ENCODE peak calls at places on chromosomes 11 and 22, in six cellular contexts. One of them, this sample, is unnamed.

GRCh38 chr11:124313131-124313530 is 618 bp downstream of the OR8D1 start:
- DNase-seq in cardiac fibroblast: no peak
- DNase-seq in cardiac septum: no peak
- DNase-seq in activated CD8-positive, alpha-beta T cell treated with anti-CD3 and anti-CD28 coated beads for 36 hours: no peak
- DNase-seq in activated naive CD8-positive, alpha-beta T cell treated with anti-CD3 and anti-CD28 coated beads, Interleukin-2, amount 50 U/mL, for 24 hours: no peak
- DNase-seq in head of caudate nucleus: no peak
- DNase-seq in this sample: no peak

GRCh38 chr11:32987851-32988250 is 27.8 kb upstream of the DEPDC7 start:
- DNase-seq in activated CD8-positive, alpha-beta T cell treated with anti-CD3 and anti-CD28 coated beads for 36 hours: no peak
- DNase-seq in activated naive CD8-positive, alpha-beta T cell treated with anti-CD3 and anti-CD28 coated beads, Interleukin-2, amount 50 U/mL, for 24 hours: no peak
- DNase-seq in head of caudate nucleus: no peak
- DNase-seq in cardiac fibroblast: no peak
- DNase-seq in cardiac septum: no peak
- DNase-seq in this sample: no peak

GRCh38 chr22:45757068-45757467 is 85.4 kb downstream of the ATXN10 start:
- DNase-seq in cardiac fibroblast: peak; percentile 69
- DNase-seq in activated CD8-positive, alpha-beta T cell treated with anti-CD3 and anti-CD28 coated beads for 36 hours: no peak
- DNase-seq in activated naive CD8-positive, alpha-beta T cell treated with anti-CD3 and anti-CD28 coated beads, Interleukin-2, amount 50 U/mL, for 24 hours: no peak
- DNase-seq in cardiac septum: no peak
- DNase-seq in head of caudate nucleus: peak; percentile 31
- DNase-seq in this sample: no peak

GRCh38 chr11:115418626-115419025 is 85.6 kb downstream of the CADM1 start:
- DNase-seq in activated naive CD8-positive, alpha-beta T cell treated with anti-CD3 and anti-CD28 coated beads, Interleukin-2, amount 50 U/mL, for 24 hours: no peak
- DNase-seq in cardiac septum: no peak
- DNase-seq in cardiac fibroblast: no peak
- DNase-seq in head of caudate nucleus: no peak
- DNase-seq in activated CD8-positive, alpha-beta T cell treated with anti-CD3 and anti-CD28 coated beads for 36 hours: no peak
- DNase-seq in this sample: no peak

GRCh38 chr11:72584933-72585597 is 89.2 kb downstream of the PDE2A start:
- DNase-seq in activated CD8-positive, alpha-beta T cell treated with anti-CD3 and anti-CD28 coated beads for 36 hours: no peak
- DNase-seq in cardiac septum: no peak
- DNase-seq in head of caudate nucleus: no peak
- DNase-seq in cardiac fibroblast: no peak
- DNase-seq in activated naive CD8-positive, alpha-beta T cell treated with anti-CD3 and anti-CD28 coated beads, Interleukin-2, amount 50 U/mL, for 24 hours: no peak
- DNase-seq in this sample: no peak

GRCh38 chr22:44002324-44002723 is 21.8 kb upstream of the PARVB start:
- DNase-seq in activated naive CD8-positive, alpha-beta T cell treated with anti-CD3 and anti-CD28 coated beads, Interleukin-2, amount 50 U/mL, for 24 hours: no peak
- DNase-seq in head of caudate nucleus: no peak
- DNase-seq in cardiac septum: no peak
- DNase-seq in cardiac fibroblast: no peak
- DNase-seq in activated CD8-positive, alpha-beta T cell treated with anti-CD3 and anti-CD28 coated beads for 36 hours: no peak
- DNase-seq in this sample: no peak

GRCh38 chr11:9726313-9727022 is 62.6 kb downstream of the SWAP70 start:
- DNase-seq in cardiac septum: no peak
- DNase-seq in cardiac fibroblast: no peak
- DNase-seq in activated CD8-positive, alpha-beta T cell treated with anti-CD3 and anti-CD28 coated beads for 36 hours: no peak
- DNase-seq in head of caudate nucleus: no peak
- DNase-seq in activated naive CD8-positive, alpha-beta T cell treated with anti-CD3 and anti-CD28 coated beads, Interleukin-2, amount 50 U/mL, for 24 hours: no peak
- DNase-seq in this sample: peak; percentile 23

GRCh38 chr22:42807185-42807584 is 49.9 kb downstream of the ARFGAP3 start:
- DNase-seq in head of caudate nucleus: no peak
- DNase-seq in cardiac septum: no peak
- DNase-seq in activated naive CD8-positive, alpha-beta T cell treated with anti-CD3 and anti-CD28 coated beads, Interleukin-2, amount 50 U/mL, for 24 hours: no peak
- DNase-seq in activated CD8-positive, alpha-beta T cell treated with anti-CD3 and anti-CD28 coated beads for 36 hours: no peak
- DNase-seq in cardiac fibroblast: no peak
- DNase-seq in this sample: no peak

GRCh38 chr11:10414659-10415058 is 40.4 kb upstream of the AMPD3 start:
- DNase-seq in activated CD8-positive, alpha-beta T cell treated with anti-CD3 and anti-CD28 coated beads for 36 hours: peak; percentile 16
- DNase-seq in cardiac fibroblast: peak; percentile 80
- DNase-seq in activated naive CD8-positive, alpha-beta T cell treated with anti-CD3 and anti-CD28 coated beads, Interleukin-2, amount 50 U/mL, for 24 hours: no peak
- DNase-seq in cardiac septum: no peak
- DNase-seq in head of caudate nucleus: no peak
- DNase-seq in this sample: no peak

GRCh38 chr11:122850076-122850631 is 11.9 kb downstream of the CRTAM start:
- DNase-seq in cardiac septum: no peak
- DNase-seq in activated naive CD8-positive, alpha-beta T cell treated with anti-CD3 and anti-CD28 coated beads, Interleukin-2, amount 50 U/mL, for 24 hours: peak; percentile 71
- DNase-seq in head of caudate nucleus: no peak
- DNase-seq in cardiac fibroblast: peak; percentile 42
- DNase-seq in activated CD8-positive, alpha-beta T cell treated with anti-CD3 and anti-CD28 coated beads for 36 hours: peak; percentile 89
- DNase-seq in this sample: no peak

GRCh38 chr11:17443926-17444690 is 32.5 kb downstream of the ABCC8 start:
- DNase-seq in activated naive CD8-positive, alpha-beta T cell treated with anti-CD3 and anti-CD28 coated beads, Interleukin-2, amount 50 U/mL, for 24 hours: no peak
- DNase-seq in activated CD8-positive, alpha-beta T cell treated with anti-CD3 and anti-CD28 coated beads for 36 hours: no peak
- DNase-seq in cardiac septum: no peak
- DNase-seq in head of caudate nucleus: peak; percentile 17
- DNase-seq in cardiac fibroblast: no peak
- DNase-seq in this sample: no peak

GRCh38 chr11:94656968-94657367 is 89.8 kb downstream of the PIWIL4 start:
- DNase-seq in activated CD8-positive, alpha-beta T cell treated with anti-CD3 and anti-CD28 coated beads for 36 hours: no peak
- DNase-seq in activated naive CD8-positive, alpha-beta T cell treated with anti-CD3 and anti-CD28 coated beads, Interleukin-2, amount 50 U/mL, for 24 hours: no peak
- DNase-seq in cardiac septum: no peak
- DNase-seq in head of caudate nucleus: no peak
- DNase-seq in cardiac fibroblast: no peak
- DNase-seq in this sample: no peak

GRCh38 chr11:64339754-64340408 is at the start of gene CCDC88B:
- DNase-seq in activated naive CD8-positive, alpha-beta T cell treated with anti-CD3 and anti-CD28 coated beads, Interleukin-2, amount 50 U/mL, for 24 hours: peak; percentile 85
- DNase-seq in head of caudate nucleus: no peak
- DNase-seq in cardiac fibroblast: no peak
- DNase-seq in activated CD8-positive, alpha-beta T cell treated with anti-CD3 and anti-CD28 coated beads for 36 hours: peak; percentile 94
- DNase-seq in cardiac septum: peak; percentile 95
- DNase-seq in this sample: no peak

GRCh38 chr11:66188580-66188979 is 79.9 kb upstream of the RAB1B start:
- DNase-seq in head of caudate nucleus: no peak
- DNase-seq in activated naive CD8-positive, alpha-beta T cell treated with anti-CD3 and anti-CD28 coated beads, Interleukin-2, amount 50 U/mL, for 24 hours: no peak
- DNase-seq in activated CD8-positive, alpha-beta T cell treated with anti-CD3 and anti-CD28 coated beads for 36 hours: peak; percentile 7
- DNase-seq in cardiac septum: no peak
- DNase-seq in cardiac fibroblast: peak; percentile 63
- DNase-seq in this sample: no peak

GRCh38 chr11:102830328-102830727 is 13.1 kb downstream of the MMP3 start:
- DNase-seq in activated naive CD8-positive, alpha-beta T cell treated with anti-CD3 and anti-CD28 coated beads, Interleukin-2, amount 50 U/mL, for 24 hours: no peak
- DNase-seq in cardiac septum: no peak
- DNase-seq in head of caudate nucleus: no peak
- DNase-seq in activated CD8-positive, alpha-beta T cell treated with anti-CD3 and anti-CD28 coated beads for 36 hours: no peak
- DNase-seq in cardiac fibroblast: no peak
- DNase-seq in this sample: no peak

GRCh38 chr11:23252426-23252825 is 392.2 kb upstream of the CCDC179 start:
- DNase-seq in activated naive CD8-positive, alpha-beta T cell treated with anti-CD3 and anti-CD28 coated beads, Interleukin-2, amount 50 U/mL, for 24 hours: no peak
- DNase-seq in activated CD8-positive, alpha-beta T cell treated with anti-CD3 and anti-CD28 coated beads for 36 hours: no peak
- DNase-seq in cardiac fibroblast: no peak
- DNase-seq in head of caudate nucleus: no peak
- DNase-seq in cardiac septum: no peak
- DNase-seq in this sample: no peak

GRCh38 chr11:8829556-8829955 is 81.4 kb upstream of the AKIP1 start:
- DNase-seq in activated CD8-positive, alpha-beta T cell treated with anti-CD3 and anti-CD28 coated beads for 36 hours: no peak
- DNase-seq in cardiac septum: no peak
- DNase-seq in activated naive CD8-positive, alpha-beta T cell treated with anti-CD3 and anti-CD28 coated beads, Interleukin-2, amount 50 U/mL, for 24 hours: no peak
- DNase-seq in head of caudate nucleus: no peak
- DNase-seq in cardiac fibroblast: no peak
- DNase-seq in this sample: no peak

GRCh38 chr22:44419429-44419828 is 78.6 kb downstream of the RTL6 start:
- DNase-seq in cardiac septum: no peak
- DNase-seq in activated naive CD8-positive, alpha-beta T cell treated with anti-CD3 and anti-CD28 coated beads, Interleukin-2, amount 50 U/mL, for 24 hours: no peak
- DNase-seq in activated CD8-positive, alpha-beta T cell treated with anti-CD3 and anti-CD28 coated beads for 36 hours: no peak
- DNase-seq in head of caudate nucleus: no peak
- DNase-seq in cardiac fibroblast: no peak
- DNase-seq in this sample: no peak

GRCh38 chr11:72606362-72607100 is 67.7 kb downstream of the PDE2A start:
- DNase-seq in activated naive CD8-positive, alpha-beta T cell treated with anti-CD3 and anti-CD28 coated beads, Interleukin-2, amount 50 U/mL, for 24 hours: no peak
- DNase-seq in cardiac septum: no peak
- DNase-seq in cardiac fibroblast: peak; percentile 23
- DNase-seq in head of caudate nucleus: no peak
- DNase-seq in activated CD8-positive, alpha-beta T cell treated with anti-CD3 and anti-CD28 coated beads for 36 hours: no peak
- DNase-seq in this sample: no peak

GRCh38 chr11:122036493-122036892 is 79.5 kb downstream of the BLID start:
- DNase-seq in cardiac fibroblast: no peak
- DNase-seq in activated naive CD8-positive, alpha-beta T cell treated with anti-CD3 and anti-CD28 coated beads, Interleukin-2, amount 50 U/mL, for 24 hours: no peak
- DNase-seq in head of caudate nucleus: peak; percentile 6
- DNase-seq in cardiac septum: no peak
- DNase-seq in activated CD8-positive, alpha-beta T cell treated with anti-CD3 and anti-CD28 coated beads for 36 hours: no peak
- DNase-seq in this sample: no peak

GRCh38 chr11:12835286-12835685 is 161.1 kb downstream of the TEAD1 start:
- DNase-seq in head of caudate nucleus: no peak
- DNase-seq in cardiac septum: no peak
- DNase-seq in cardiac fibroblast: no peak
- DNase-seq in activated naive CD8-positive, alpha-beta T cell treated with anti-CD3 and anti-CD28 coated beads, Interleukin-2, amount 50 U/mL, for 24 hours: no peak
- DNase-seq in activated CD8-positive, alpha-beta T cell treated with anti-CD3 and anti-CD28 coated beads for 36 hours: no peak
- DNase-seq in this sample: no peak

GRCh38 chr11:57460756-57461749 is 725 bp downstream of the RTN4RL2 start:
- DNase-seq in cardiac fibroblast: no peak
- DNase-seq in head of caudate nucleus: no peak
- DNase-seq in activated naive CD8-positive, alpha-beta T cell treated with anti-CD3 and anti-CD28 coated beads, Interleukin-2, amount 50 U/mL, for 24 hours: no peak
- DNase-seq in cardiac septum: no peak
- DNase-seq in activated CD8-positive, alpha-beta T cell treated with anti-CD3 and anti-CD28 coated beads for 36 hours: no peak
- DNase-seq in this sample: no peak

GRCh38 chr11:71193431-71193830 is 58.9 kb downstream of the SHANK2 start:
- DNase-seq in activated naive CD8-positive, alpha-beta T cell treated with anti-CD3 and anti-CD28 coated beads, Interleukin-2, amount 50 U/mL, for 24 hours: no peak
- DNase-seq in cardiac fibroblast: no peak
- DNase-seq in cardiac septum: peak; percentile 44
- DNase-seq in head of caudate nucleus: no peak
- DNase-seq in activated CD8-positive, alpha-beta T cell treated with anti-CD3 and anti-CD28 coated beads for 36 hours: no peak
- DNase-seq in this sample: no peak

GRCh38 chr22:47089796-47090460 is 327.5 kb downstream of the TBC1D22A start:
- DNase-seq in activated CD8-positive, alpha-beta T cell treated with anti-CD3 and anti-CD28 coated beads for 36 hours: no peak
- DNase-seq in cardiac fibroblast: no peak
- DNase-seq in activated naive CD8-positive, alpha-beta T cell treated with anti-CD3 and anti-CD28 coated beads, Interleukin-2, amount 50 U/mL, for 24 hours: no peak
- DNase-seq in head of caudate nucleus: no peak
- DNase-seq in cardiac septum: no peak
- DNase-seq in this sample: no peak

GRCh38 chr11:1873048-1873812 is 18.5 kb downstream of the PRR33 start:
- DNase-seq in cardiac septum: no peak
- DNase-seq in activated CD8-positive, alpha-beta T cell treated with anti-CD3 and anti-CD28 coated beads for 36 hours: no peak
- DNase-seq in head of caudate nucleus: no peak
- DNase-seq in cardiac fibroblast: peak; percentile 76
- DNase-seq in activated naive CD8-positive, alpha-beta T cell treated with anti-CD3 and anti-CD28 coated beads, Interleukin-2, amount 50 U/mL, for 24 hours: no peak
- DNase-seq in this sample: no peak

This sample was measured in HCT116.